ENCODE peak calls at places on chromosome 14, in five cellular contexts. W is cardiac muscle cell, M is MM.1S, T is foreskin fibroblast, J is cardiac fibroblast. I is an unnamed sample.
A peak's percentile ranks its signal among the peaks of the same experiment; 100 is the strongest.

GRCh38 chr14:61471297-61471980 is 150.1 kb downstream of the PRKCH start:
- DNase-seq in W (peak; percentile 53), M (no peak), T (no peak), J (peak; percentile 43), I (no peak)

GRCh38 chr14:20692111-20692751 is 3.7 kb downstream of the ANG start:
- DNase-seq in W (no peak), M (no peak), T (no peak), J (no peak), I (no peak)

GRCh38 chr14:29222671-29223268 is 456.2 kb downstream of the FOXG1 start:
- DNase-seq in W (peak; percentile 71), M (peak; percentile 51), T (peak; percentile 83), J (peak; percentile 74), I (no peak)

GRCh38 chr14:87908591-87908990 is 84.4 kb downstream of the GALC start:
- DNase-seq in W (no peak), M (no peak), T (no peak), J (no peak), I (no peak)

GRCh38 chr14:78997811-78998210 is 827.6 kb downstream of the NRXN3 start:
- DNase-seq in W (peak; percentile 71), M (no peak), T (peak; percentile 30), J (peak; percentile 67), I (no peak)

GRCh38 chr14:55414551-55414950 is 2.9 kb upstream of the ATG14 start:
- DNase-seq in W (no peak), M (no peak), T (no peak), J (no peak), I (no peak)

GRCh38 chr14:60089201-60089600 is 2.5 kb upstream of the PCNX4 start:
- DNase-seq in W (no peak), M (no peak), T (peak; percentile 14), J (peak; percentile 12), I (no peak)

GRCh38 chr14:64233791-64234190 is 60.4 kb downstream of the ESR2 start:
- DNase-seq in W (no peak), M (no peak), T (no peak), J (no peak), I (no peak)

GRCh38 chr14:72962829-72963312 is 36.6 kb downstream of the DCAF4 start:
- DNase-seq in W (peak; percentile 73), M (no peak), T (peak; percentile 92), J (peak; percentile 73), I (no peak)

GRCh38 chr14:54691525-54692260 is 124.8 kb downstream of the SAMD4A start:
- DNase-seq in W (peak; percentile 83), M (peak; percentile 39), T (peak; percentile 86), J (peak; percentile 84), I (no peak)

GRCh38 chr14:68283378-68284123 is 464.0 kb downstream of the RAD51B start:
- DNase-seq in W (peak; percentile 34), M (no peak), T (peak; percentile 21), J (no peak), I (peak; percentile 85)

DNA sequence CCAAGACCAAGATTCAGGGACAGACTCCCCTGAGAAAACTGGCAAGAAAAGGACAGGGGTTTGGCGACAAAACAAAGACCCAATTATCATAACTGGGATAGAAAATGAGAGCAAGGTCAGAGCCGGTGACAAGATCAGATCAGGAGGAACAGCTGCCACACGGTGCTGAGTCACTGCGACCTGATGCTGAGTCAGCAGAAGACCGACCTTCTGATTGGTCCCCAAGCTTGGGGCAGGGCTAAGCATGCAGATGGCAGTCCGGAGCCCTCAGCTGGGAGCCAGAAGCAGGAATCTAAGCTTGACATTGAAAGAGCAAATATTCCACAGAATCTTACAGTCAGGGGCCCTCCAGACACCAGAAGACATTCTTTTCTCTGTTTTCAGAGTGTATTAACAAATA is 19.1 kb upstream of the ARMH4 start:
- DNase-seq in W (peak; percentile 85), M (peak; percentile 85), T (peak; percentile 87), J (peak; percentile 79), I (no peak)
- H3K4me3 ChIP-seq in W (no peak overlapping the region), M (no peak overlapping the region), T (no peak overlapping the region), J (no peak overlapping the region), I (no peak overlapping the region)

GRCh38 chr14:41749425-41749824 is 142.7 kb downstream of the LRFN5 start:
- DNase-seq in W (peak; percentile 36), M (no peak), T (peak; percentile 19), J (peak; percentile 28), I (no peak)
- H3K4me3 ChIP-seq in W (no peak overlapping the region), M (no peak overlapping the region), T (peak overlapping the region; percentile 12), J (no peak overlapping the region), I (no peak overlapping the region)

DNA sequence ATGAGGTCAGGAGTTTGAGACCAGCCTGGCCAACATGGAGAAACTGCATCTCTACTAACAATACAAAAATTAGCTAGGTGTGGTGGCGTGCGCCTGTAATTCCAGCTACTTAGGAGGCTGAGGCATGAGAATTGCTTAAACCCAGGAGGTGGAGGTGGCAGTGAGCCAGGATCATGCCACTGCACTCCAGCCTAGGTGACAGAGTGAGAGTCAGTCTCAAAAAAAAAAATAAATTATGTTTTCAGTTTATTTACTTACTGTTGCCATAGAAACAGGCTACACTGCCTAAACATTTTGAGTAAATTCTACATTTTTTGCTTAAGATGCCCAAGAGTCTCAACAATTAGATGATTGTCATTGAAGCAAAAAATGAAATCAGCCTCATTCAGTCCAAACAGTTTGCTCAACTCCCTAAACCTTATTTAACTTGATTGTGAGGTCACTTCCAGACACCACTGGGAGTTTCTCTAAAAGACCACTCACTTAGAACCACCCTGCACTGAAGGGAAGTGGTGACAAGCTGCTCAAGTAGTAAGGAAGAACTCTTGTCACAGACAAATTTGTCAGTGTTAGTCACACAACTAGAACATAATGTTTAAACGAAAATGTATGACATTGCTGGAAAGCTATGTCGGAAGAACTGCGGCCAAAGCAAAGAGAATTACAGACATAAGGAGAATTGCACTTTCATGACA is 9.8 kb upstream of the GNPNAT1 start:
- DNase-seq in W (peak; percentile 58), M (no peak), T (peak; percentile 92), J (peak; percentile 64), I (no peak)
- H3K4me3 ChIP-seq in W (no peak overlapping the region), M (no peak overlapping the region), T (no peak overlapping the region), J (no peak overlapping the region), I (no peak overlapping the region)

GRCh38 chr14:23521785-23522640 is 29.6 kb downstream of the ZFHX2 start:
- DNase-seq in W (no peak), M (no peak), T (no peak), J (no peak), I (no peak)
- H3K4me3 ChIP-seq in W (no peak overlapping the region), M (no peak overlapping the region), T (no peak overlapping the region), J (no peak overlapping the region), I (no peak overlapping the region)

GRCh38 chr14:75982724-75983358 is 1.0 kb upstream of the TGFB3 start:
- DNase-seq in W (peak; percentile 80), M (peak; percentile 33), T (peak; percentile 81), J (peak; percentile 80), I (peak; percentile 46)
- H3K4me3 ChIP-seq in W (peak overlapping the region; percentile 91), M (peak overlapping the region; percentile 53), T (peak overlapping the region; percentile 60), J (peak overlapping the region; percentile 54), I (peak overlapping the region; percentile 69)

GRCh38 chr14:89368490-89369477 is 48.2 kb downstream of the FOXN3 start:
- DNase-seq in W (no peak), M (no peak), T (peak; percentile 16), J (no peak), I (no peak)

GRCh38 chr14:89366580-89367448 is 50.2 kb downstream of the FOXN3 start:
- DNase-seq in W (peak; percentile 32), M (no peak), T (no peak), J (peak; percentile 34), I (no peak)

GRCh38 chr14:89369656-89370055 is 47.4 kb downstream of the FOXN3 start:
- DNase-seq in W (no peak), M (no peak), T (no peak), J (no peak), I (no peak)

GRCh38 chr14:89365071-89365801 is 51.8 kb downstream of the FOXN3 start:
- DNase-seq in W (peak; percentile 40), M (peak; percentile 6), T (no peak), J (peak; percentile 23), I (peak; percentile 57)

GRCh38 chr14:89367449-89368120 is 49.4 kb downstream of the FOXN3 start:
- DNase-seq in W (no peak), M (no peak), T (no peak), J (no peak), I (no peak)
- H3K4me3 ChIP-seq in W (no peak overlapping the region), M (no peak overlapping the region), T (no peak overlapping the region), J (no peak overlapping the region), I (no peak overlapping the region)

GRCh38 chr14:49770212-49770817 is 2.4 kb downstream of the KLHDC2 start:
- DNase-seq in W (peak; percentile 11), M (no peak), T (peak; percentile 38), J (peak; percentile 12), I (no peak)
- H3K4me3 ChIP-seq in W (no peak overlapping the region), M (no peak overlapping the region), T (peak overlapping the region; percentile 60), J (no peak overlapping the region), I (peak overlapping the region; percentile 17)